ENCODE peak calls at places on chromosomes 11 and 22, in five cellular contexts. B is OCI-LY7; H is psoas muscle; F is CD8-positive, alpha-beta memory T cell; K is ascending aorta. G is an unnamed sample. For H3K36me3, the result is how much of the 10 kb centered on the place peaks cover.

GRCh38 chr11:56911312-56911711 is 77.4 kb upstream of the OR5AK2 start:
- DNase-seq in B (no peak), H (no peak), F (no peak), K (no peak), G (no peak)

GRCh38 chr11:62976109-62976508 is 8.7 kb downstream of the SLC22A6 start:
- DNase-seq in K (no peak), H (no peak), F (no peak), B (peak), G (no peak)

GRCh38 chr11:15724611-15725010 is 609.9 kb downstream of the INSC start:
- DNase-seq in F (no peak), K (no peak), H (no peak), B (no peak), G (no peak)

GRCh38 chr11:73856001-73856663 is 20.5 kb downstream of the COA4 start:
- DNase-seq in H (no peak), B (no peak), K (no peak), F (no peak), G (no peak)

GRCh38 chr22:25564320-25564978 is at the start of gene GRK3:
- DNase-seq in H (peak), K (peak), B (peak), F (peak), G (peak)

GRCh38 chr22:46740910-46741785 is 3.1 kb upstream of the CERK start:
- DNase-seq in K (no peak), F (no peak), H (peak), B (no peak), G (no peak)

GRCh38 chr11:101128571-101129202 is 926 bp downstream of the PGR start:
- DNase-seq in H (peak), B (no peak), K (peak), F (no peak), G (no peak)

GRCh38 chr11:15507592-15507991 is 392.9 kb downstream of the INSC start:
- DNase-seq in F (no peak), B (no peak), H (no peak), K (no peak), G (no peak)

GRCh38 chr11:66904561-66904960 is 47.7 kb downstream of the LRFN4 start:
- DNase-seq in K (no peak), F (no peak), H (no peak), B (no peak), G (no peak)

GRCh38 chr11:64156235-64157011 is 9.5 kb downstream of the MACROD1 start:
- DNase-seq in H (peak), K (no peak), B (no peak), F (no peak), G (no peak)

GRCh38 chr22:50084570-50084969 is 656 bp downstream of the MLC1 start:
- DNase-seq in H (no peak), K (no peak), F (no peak), B (no peak), G (no peak)
- H3K27ac ChIP-seq in H (no peak), K (no peak), F (no peak), B (no peak), G (no peak)

DNA sequence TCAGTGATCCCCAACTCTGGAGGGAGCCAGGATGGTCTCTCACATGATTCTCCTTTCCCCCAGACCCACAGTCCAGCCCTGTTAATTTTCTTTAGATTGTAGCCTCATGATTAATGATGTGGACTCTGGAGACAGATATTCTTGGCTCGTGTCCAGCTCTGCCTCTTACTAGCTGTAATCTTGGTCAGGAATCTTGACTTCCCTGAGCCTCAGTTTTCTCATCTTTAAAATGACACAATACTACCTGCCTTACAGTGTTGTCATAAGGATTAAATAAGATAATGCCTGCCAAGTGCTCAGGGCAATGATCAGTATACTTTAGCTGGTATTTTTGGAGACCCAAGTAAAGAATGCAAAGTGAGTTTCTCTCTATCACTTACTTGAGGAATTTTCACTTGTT is 60.0 kb downstream of the SPECC1L start:
- DNase-seq in H (no peak), F (no peak), B (no peak), K (no peak), G (no peak)
- H3K36me3 ChIP-seq in H (under half), F (under half), B (half or more), K (under half), G (under half)

DNA sequence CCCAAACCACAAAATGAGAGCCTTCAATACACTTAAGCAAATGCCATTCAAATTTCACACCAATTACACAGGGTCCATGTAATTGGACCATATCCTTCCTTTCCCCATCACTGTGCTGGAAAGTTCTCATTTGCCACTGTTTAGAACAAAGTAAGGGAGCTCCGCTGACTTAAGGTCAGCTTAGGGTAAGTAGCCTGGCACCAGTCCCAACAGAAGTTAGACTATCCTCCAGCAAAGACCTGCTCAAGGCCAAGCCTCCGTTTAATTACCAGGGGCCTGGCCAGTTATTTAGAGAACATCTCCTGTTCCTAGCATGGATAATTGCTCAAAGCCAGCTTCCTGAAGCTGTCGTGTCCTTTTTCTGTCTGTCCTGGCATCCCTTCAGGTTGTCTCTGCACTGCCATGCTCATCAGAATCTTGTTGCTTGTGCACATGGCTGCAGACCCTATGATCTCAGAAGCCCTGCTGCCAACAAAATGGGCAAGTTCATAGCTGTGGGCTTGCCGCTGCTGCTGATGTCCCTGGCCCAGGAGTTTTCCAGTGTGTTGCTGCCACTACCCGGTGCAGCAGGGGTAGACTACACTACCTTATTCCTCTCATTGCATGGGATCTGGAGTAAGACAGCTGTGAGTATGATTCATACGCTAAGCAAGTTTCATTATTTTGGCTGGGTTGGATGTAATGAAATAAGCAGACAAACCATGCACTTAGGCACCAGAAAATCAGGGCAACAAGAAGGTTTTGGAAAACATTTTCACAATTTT is 8.0 kb downstream of the OR8A1 start:
- DNase-seq in H (no peak), F (no peak), B (no peak), K (no peak), G (no peak)
- H3K4me3 ChIP-seq in H (no peak), F (no peak), B (no peak), K (no peak), G (no peak)

GRCh38 chr11:108538022-108538424 is 39.8 kb upstream of the POGLUT3 start:
- DNase-seq in H (no peak), F (peak), B (no peak), K (no peak), G (no peak)
- H3K27ac ChIP-seq in H (no peak), F (no peak), B (no peak), K (no peak), G (no peak)

DNA sequence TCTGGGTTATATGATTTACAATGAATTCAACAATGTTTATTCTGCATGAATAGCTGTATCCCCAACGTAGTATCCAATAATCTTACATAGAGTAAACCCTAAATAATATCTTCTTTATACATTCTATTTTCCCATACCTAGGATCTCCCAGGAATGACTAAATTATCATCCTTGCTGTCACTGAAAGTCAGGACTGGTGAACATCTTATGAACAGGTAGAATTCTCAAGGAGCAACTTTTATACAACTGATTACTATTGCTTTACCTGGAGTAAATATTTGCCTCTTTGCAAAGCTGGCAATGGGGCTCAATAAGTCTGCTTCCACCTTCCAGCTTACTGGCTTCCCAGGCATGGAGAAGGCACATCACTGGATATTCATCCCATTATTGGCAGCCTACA is at the start of gene OR51B6:
- DNase-seq in B (no peak), H (no peak), F (no peak), K (no peak), G (no peak)
- H3K36me3 ChIP-seq in B (under half), H (under half), F (under half), K (under half), G (under half)

GRCh38 chr11:1566381-1567051 is 5.6 kb downstream of the DUSP8 start:
- DNase-seq in K (peak), H (peak), B (no peak), F (no peak), G (no peak)

GRCh38 chr11:1567052-1567720 is 4.9 kb downstream of the DUSP8 start:
- DNase-seq in H (no peak), B (no peak), F (no peak), K (no peak), G (no peak)

GRCh38 chr11:1564535-1565172 is 7.4 kb downstream of the DUSP8 start:
- DNase-seq in K (peak), B (peak), H (peak), F (peak), G (no peak)

GRCh38 chr11:1565173-1565903 is 6.7 kb downstream of the DUSP8 start:
- DNase-seq in B (no peak), K (peak), F (no peak), H (peak), G (no peak)

GRCh38 chr11:1565904-1566247 is 6.2 kb downstream of the DUSP8 start:
- DNase-seq in F (no peak), H (peak), K (no peak), B (no peak), G (no peak)
- H3K4me3 ChIP-seq in F (no peak), H (no peak), K (no peak), B (no peak), G (no peak)

DNA sequence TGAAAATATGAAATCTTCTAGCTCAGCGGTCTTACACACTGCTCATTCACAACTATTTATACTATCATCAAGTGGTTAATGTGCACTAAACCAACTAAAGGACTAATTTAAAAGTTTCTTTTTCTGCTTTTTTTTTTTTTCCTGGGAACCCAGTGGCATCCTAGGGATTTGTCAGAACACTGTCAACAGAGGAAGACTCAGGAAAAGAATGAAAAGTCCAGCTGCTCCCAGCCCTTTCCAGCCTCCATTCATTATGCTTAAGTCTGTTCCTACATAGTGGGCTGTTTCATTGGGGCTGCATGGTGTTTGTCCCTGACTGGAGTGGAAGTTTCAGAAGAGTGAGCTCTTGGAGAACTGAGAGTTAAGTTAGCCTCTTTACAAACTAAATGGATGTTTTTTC is 391.1 kb downstream of the AASDHPPT start:
- DNase-seq in F (no peak), K (no peak), H (no peak), B (no peak), G (no peak)
- H3K27ac ChIP-seq in F (no peak), K (no peak), H (no peak), B (no peak), G (no peak)

DNA sequence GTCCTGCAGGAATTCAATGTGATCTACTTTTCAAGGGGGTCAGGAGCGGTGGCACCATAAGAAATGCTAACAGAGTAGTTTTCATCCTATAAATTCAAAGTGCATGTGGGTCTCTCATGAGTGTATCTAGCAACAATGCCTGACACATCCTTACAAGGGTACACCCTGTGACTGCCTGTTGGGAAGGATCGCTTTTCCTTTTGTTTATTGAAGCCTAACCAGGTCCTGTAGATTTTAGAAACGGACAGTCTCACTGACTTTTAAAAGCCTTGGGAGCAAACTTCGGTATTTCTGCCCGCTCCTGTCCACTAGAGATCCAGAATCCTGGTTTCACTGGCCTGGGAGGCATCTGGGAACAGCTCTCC is 102.4 kb downstream of the MICAL2 start:
- DNase-seq in H (no peak), B (no peak), F (no peak), K (no peak), G (no peak)
- H3K36me3 ChIP-seq in H (under half), B (under half), F (under half), K (half or more), G (half or more)

GRCh38 chr11:65786008-65786785 is 666 bp upstream of the OVOL1 start:
- DNase-seq in H (peak), B (no peak), K (no peak), F (no peak), G (peak)
- H3K4me3 ChIP-seq in H (peak), B (no peak), K (peak), F (no peak), G (no peak)

GRCh38 chr11:35274909-35275807 is 136.2 kb downstream of the CD44 start:
- DNase-seq in B (no peak), H (no peak), F (no peak), K (peak), G (no peak)

GRCh38 chr11:35272391-35272821 is 133.4 kb downstream of the CD44 start:
- DNase-seq in B (no peak), H (no peak), K (no peak), F (peak), G (no peak)

GRCh38 chr11:35276396-35276795 is 137.4 kb downstream of the CD44 start:
- DNase-seq in K (peak), F (no peak), B (no peak), H (no peak), G (peak)

GRCh38 chr11:35277827-35278226 is 138.9 kb downstream of the CD44 start:
- DNase-seq in H (no peak), K (no peak), B (no peak), F (no peak), G (no peak)

DNA sequence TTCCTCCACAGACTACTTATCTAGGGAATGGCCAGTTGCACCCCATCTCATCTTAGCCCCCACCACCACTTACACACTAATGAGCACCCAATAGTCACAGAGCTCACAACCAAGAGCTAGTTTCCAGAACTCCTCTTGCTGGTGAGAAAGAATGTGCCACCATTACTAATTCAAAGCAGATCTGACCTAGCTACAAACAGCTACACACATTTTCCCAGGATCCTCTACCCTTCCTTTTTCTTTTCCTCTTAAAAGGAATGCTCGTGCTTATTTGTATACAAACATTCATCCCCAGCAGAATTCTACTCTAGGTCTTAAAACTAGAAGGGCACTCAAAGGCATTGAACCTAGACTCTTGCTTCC is 136.8 kb downstream of the CD44 start:
- DNase-seq in F (no peak), H (no peak), K (no peak), B (no peak), G (no peak)
- H3K27ac ChIP-seq in F (no peak), H (no peak), K (peak), B (no peak), G (no peak)